ENCODE peak calls at places on chromosomes 2 and 18, in four cellular contexts. Z, Y, N and D are unnamed samples.

GRCh38 chr2:3518496-3519254 is 656 bp downstream of the ADI1 start:
- DNase-seq in Y (peak), N (peak), Z (peak), D (peak)

GRCh38 chr2:20501974-20502373 is 55.1 kb downstream of the RHOB start:
- DNase-seq in Z (no peak), Y (no peak), N (no peak), D (no peak)

GRCh38 chr2:207304798-207305197 is 139.1 kb upstream of the KLF7 start:
- DNase-seq in Z (no peak), N (no peak), Y (no peak), D (no peak)

GRCh38 chr2:188765522-188765921 is 208.7 kb upstream of the COL3A1 start:
- DNase-seq in N (no peak), Y (no peak), Z (peak), D (no peak)

GRCh38 chr2:219252570-219252899 is 508 bp upstream of the TUBA4B start:
- DNase-seq in N (no peak), Z (no peak), Y (no peak), D (no peak)

GRCh38 chr2:203763425-203764272 is 57.2 kb downstream of the CD28 start:
- DNase-seq in Z (no peak), Y (no peak), N (no peak), D (no peak)

GRCh38 chr2:41941831-41942230 is 106.0 kb upstream of the PKDCC start:
- DNase-seq in Z (no peak), Y (no peak), N (no peak), D (no peak)

GRCh38 chr2:45771251-45771650 is 119.8 kb downstream of the PRKCE start:
- DNase-seq in N (peak), Z (peak), Y (no peak), D (no peak)

GRCh38 chr2:237207641-237208040 is 122.0 kb downstream of the COPS8 start:
- DNase-seq in Y (peak), Z (no peak), N (peak), D (no peak)

GRCh38 chr2:200396726-200397348 is 90.3 kb downstream of the SPATS2L start:
- DNase-seq in N (no peak), Y (no peak), Z (no peak), D (no peak)

GRCh38 chr18:46672062-46672970 is 15.3 kb upstream of the LOXHD1 start:
- DNase-seq in N (no peak), Y (no peak), Z (no peak), D (no peak)

GRCh38 chr2:144086965-144087364 is 433.0 kb downstream of the ZEB2 start:
- DNase-seq in Z (no peak), N (no peak), Y (no peak), D (no peak)

GRCh38 chr2:160751021-160751420 is 257.4 kb upstream of the RBMS1 start:
- DNase-seq in N (no peak), Y (no peak), Z (no peak), D (no peak)

GRCh38 chr2:138421971-138422335 is 79.6 kb upstream of the SPOPL start:
- DNase-seq in N (no peak), Y (no peak), Z (no peak), D (no peak)

GRCh38 chr2:217983276-217984233 is 19.2 kb downstream of the TNS1 start:
- DNase-seq in N (no peak), Z (no peak), Y (no peak), D (no peak)

GRCh38 chr2:241925277-241925676 is 55.7 kb downstream of the RTP5 start:
- DNase-seq in Z (no peak), N (no peak), Y (no peak), D (no peak)

GRCh38 chr2:75407038-75407530 is 153.7 kb downstream of the EVA1A start:
- DNase-seq in Y (no peak), Z (no peak), N (no peak), D (no peak)

GRCh38 chr2:216687646-216688045 is 7.7 kb downstream of the IGFBP5 start:
- DNase-seq in Z (no peak), Y (no peak), N (no peak), D (no peak)

DNA sequence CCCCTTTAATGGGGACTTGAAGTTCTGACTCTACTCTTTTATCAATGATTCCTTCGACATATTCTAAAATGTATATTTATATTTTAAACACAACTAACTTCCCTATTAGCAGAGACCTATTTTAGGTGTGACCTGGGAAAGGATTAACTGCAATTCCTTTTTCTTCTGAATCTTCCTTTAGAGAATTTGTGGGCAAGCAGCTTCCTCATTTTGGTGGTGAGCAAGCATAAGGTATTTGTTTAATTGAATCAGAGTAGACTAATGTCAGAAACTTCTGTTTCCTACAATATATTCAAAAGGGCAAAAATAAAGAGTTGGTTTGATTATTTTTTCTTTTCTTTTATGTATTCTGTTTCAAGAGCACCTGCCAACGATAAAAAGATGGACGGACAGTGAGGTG is 237.0 kb downstream of the IKZF2 start:
- DNase-seq in Z (no peak), N (no peak), Y (no peak), D (no peak)
- TF ChIP-seq CTCF in Z (no peak), N (no peak), Y (no peak), D (no peak)

GRCh38 chr18:12748671-12749070 is 45.8 kb downstream of the PSMG2 start:
- DNase-seq in N (no peak), Z (no peak), Y (no peak), D (no peak)

GRCh38 chr18:12749136-12749535 is 46.3 kb downstream of the PSMG2 start:
- DNase-seq in N (no peak), Z (no peak), Y (no peak), D (no peak)

GRCh38 chr18:12745095-12745820 is 42.4 kb downstream of the PSMG2 start:
- DNase-seq in Z (no peak), Y (no peak), N (no peak), D (no peak)

GRCh38 chr18:12750076-12750707 is 47.4 kb downstream of the PSMG2 start:
- DNase-seq in Z (no peak), N (peak), Y (no peak), D (no peak)

GRCh38 chr18:12747530-12748315 is 44.9 kb downstream of the PSMG2 start:
- DNase-seq in Y (no peak), Z (no peak), N (no peak), D (no peak)
- TF ChIP-seq CTCF in Y (no peak), Z (no peak), N (no peak), D (no peak)

GRCh38 chr18:65983750-65984149 is 232.9 kb downstream of the CDH7 start:
- DNase-seq in Z (no peak), N (no peak), Y (no peak), D (no peak)
- TF ChIP-seq CTCF in Z (no peak), N (no peak), Y (no peak), D (peak)

GRCh38 chr2:141941224-141941714 is 189.5 kb downstream of the LRP1B start:
- DNase-seq in Z (no peak), N (no peak), Y (no peak), D (no peak)

GRCh38 chr2:141940709-141941108 is 190.1 kb downstream of the LRP1B start:
- DNase-seq in Y (no peak), N (no peak), Z (no peak), D (no peak)

GRCh38 chr2:141946016-141946415 is 184.8 kb downstream of the LRP1B start:
- DNase-seq in N (no peak), Z (no peak), Y (no peak), D (no peak)

GRCh38 chr2:141947715-141948114 is 183.1 kb downstream of the LRP1B start:
- DNase-seq in Y (no peak), N (no peak), Z (no peak), D (no peak)

DNA sequence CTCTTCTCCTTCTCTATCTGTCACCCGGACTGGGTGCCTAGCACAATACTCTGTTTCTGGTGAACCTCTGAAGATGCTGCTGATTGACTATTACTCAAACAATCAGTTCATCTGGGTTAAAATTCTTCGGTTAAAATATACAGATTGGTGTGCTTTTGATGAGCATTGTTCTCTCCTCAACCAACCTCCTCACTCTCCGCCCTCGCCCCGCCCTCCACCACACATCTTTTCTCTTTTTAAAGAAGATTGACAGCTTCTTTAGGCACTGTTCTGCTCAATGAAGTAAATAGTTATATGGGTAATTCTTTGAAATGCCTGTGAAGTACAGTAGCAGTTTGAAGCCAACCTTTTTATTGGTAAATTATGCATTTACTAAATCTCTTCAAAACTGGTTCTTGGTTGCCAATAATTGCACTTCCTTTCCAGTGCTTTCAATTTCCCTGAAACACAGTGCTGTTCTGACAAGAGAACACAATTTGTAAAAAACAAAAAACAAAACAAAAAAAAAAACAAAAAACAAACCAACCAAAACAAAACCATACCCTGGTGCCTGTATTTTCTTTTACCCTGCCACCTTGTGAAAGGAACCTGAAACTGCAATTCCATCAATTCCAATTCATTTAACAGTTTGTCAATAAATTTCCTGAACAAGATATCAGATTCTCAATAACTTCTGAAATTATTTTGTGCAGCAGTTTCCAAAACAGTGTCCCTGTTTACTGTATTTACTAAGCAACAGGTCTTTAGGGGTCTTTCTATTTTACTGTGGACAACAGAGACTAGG is 188.6 kb downstream of the LRP1B start:
- DNase-seq in N (no peak), Z (no peak), Y (no peak), D (no peak)
- TF ChIP-seq CTCF in N (no peak), Z (peak), Y (no peak), D (peak)

GRCh38 chr2:197075754-197076337 is 149.3 kb upstream of the PGAP1 start:
- DNase-seq in N (no peak), Z (peak), Y (no peak), D (no peak)
- TF ChIP-seq CTCF in N (peak), Z (peak), Y (no peak), D (peak)

DNA sequence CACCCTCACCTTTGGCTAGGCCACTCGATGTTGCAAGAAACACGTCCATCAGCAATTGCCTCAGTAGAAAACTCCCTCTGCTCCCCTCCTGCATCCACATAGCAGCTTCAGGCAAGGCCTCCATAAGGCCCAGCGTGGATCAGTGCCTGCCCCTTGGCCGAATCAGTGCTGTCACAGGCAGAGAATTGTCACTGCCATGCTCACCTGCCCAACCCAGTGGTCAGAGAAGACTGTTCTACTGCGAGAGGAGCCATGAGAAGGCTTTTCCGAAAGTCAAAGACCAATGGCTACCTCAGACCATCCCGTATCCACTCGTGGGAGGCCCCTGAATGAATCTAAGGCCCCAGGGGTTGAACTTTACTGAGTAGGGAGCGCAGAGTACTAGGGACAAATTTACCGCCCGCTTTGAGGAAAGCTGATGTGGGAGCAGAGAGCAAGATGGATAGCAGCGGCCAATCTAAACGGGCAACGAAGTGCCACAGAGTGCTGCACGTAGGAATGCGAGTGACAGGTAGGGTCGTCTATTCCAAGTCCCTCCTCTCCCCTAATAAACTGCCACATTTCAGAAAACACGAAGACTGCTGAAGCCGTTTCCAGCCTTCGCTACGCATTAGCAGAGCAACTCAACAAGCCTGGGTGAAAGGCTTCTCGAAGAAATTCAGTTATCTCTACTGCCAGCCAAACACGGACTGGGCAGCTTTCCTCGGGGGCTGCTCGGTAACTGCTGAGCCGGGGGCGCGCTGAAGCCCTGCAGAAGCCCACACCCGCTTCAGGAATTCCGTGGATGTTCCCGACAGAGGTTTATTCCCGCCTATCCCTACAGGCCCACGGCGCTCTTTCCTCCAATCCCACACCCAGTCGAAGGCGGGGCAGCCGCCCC is 970 bp upstream of the RALBP1 start:
- DNase-seq in Y (peak), Z (peak), N (peak), D (no peak)
- TF ChIP-seq CTCF in Y (no peak), Z (no peak), N (no peak), D (no peak)

DNA sequence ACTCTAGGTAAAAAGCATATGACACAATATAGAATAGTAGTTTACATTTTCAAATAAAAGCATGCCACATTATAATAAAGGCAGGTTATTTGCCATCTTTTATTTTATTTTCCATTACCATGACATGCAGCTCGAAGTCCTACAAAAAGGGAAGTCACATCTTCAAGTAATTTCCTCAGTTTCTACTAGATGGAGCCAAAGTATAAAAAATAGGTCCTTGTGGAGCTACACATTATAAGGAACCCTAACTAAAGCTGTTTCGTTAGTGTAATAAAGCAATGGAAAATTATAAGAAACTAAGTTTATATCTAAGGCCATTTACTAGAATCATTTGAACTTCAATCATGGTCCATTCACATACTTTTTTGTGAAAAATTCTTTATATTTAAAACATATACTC is 674.5 kb downstream of the KCNJ3 start:
- DNase-seq in Z (no peak), Y (no peak), N (no peak), D (no peak)
- TF ChIP-seq CTCF in Z (peak), Y (no peak), N (no peak), D (peak)